ENCODE peak calls at places on chromosomes 16 and 17, in six cellular contexts. Q is left ventricle myocardium inferior, O is uterus, S is pancreas, L is A549, J is mammary epithelial cell. U is an unnamed sample.
A peak's percentile ranks its signal among the peaks of the same experiment; 100 is the strongest.

GRCh38 chr16:27402964-27403600 is 1.1 kb downstream of the IL21R start:
- DNase-seq in J (no peak), S (no peak), O (no peak), Q (no peak), L (no peak), U (peak; percentile 17)

GRCh38 chr16:89471225-89471624 is 19.1 kb downstream of the ANKRD11 start:
- DNase-seq in L (no peak), J (peak; percentile 69), Q (no peak), O (no peak), S (no peak), U (no peak)

GRCh38 chr17:40448639-40449261 is 5.5 kb downstream of the IGFBP4 start:
- DNase-seq in J (no peak), S (peak; percentile 50), Q (no peak), L (peak; percentile 93), O (no peak), U (no peak)

GRCh38 chr17:18225562-18226283 is at the start of gene LLGL1:
- DNase-seq in Q (no peak), L (no peak), J (no peak), S (no peak), O (no peak), U (no peak)

GRCh38 chr17:3804503-3804931 is 3.5 kb upstream of the ITGAE start:
- DNase-seq in L (no peak), Q (no peak), S (no peak), O (no peak), J (no peak), U (no peak)

GRCh38 chr17:29572691-29573557 is 4.4 kb downstream of the TP53I13 start:
- DNase-seq in O (peak; percentile 43), J (no peak), L (no peak), Q (peak; percentile 73), S (peak; percentile 67), U (peak; percentile 56)

GRCh38 chr16:4157376-4157825 is 41.2 kb upstream of the ADCY9 start:
- DNase-seq in Q (no peak), L (no peak), J (no peak), O (no peak), S (no peak), U (no peak)

GRCh38 chr16:76222853-76223252 is 54.3 kb upstream of the CNTNAP4 start:
- DNase-seq in J (no peak), S (no peak), Q (no peak), L (no peak), O (no peak), U (no peak)

GRCh38 chr16:7791191-7791590 is 458.5 kb downstream of the RBFOX1 start:
- DNase-seq in O (no peak), Q (no peak), S (no peak), J (no peak), L (no peak), U (no peak)

GRCh38 chr17:18966831-18967624 is 15.1 kb downstream of the SLC5A10 start:
- DNase-seq in L (no peak), S (no peak), J (no peak), O (no peak), Q (peak; percentile 36), U (peak; percentile 9)

GRCh38 chr16:25747160-25747758 is 55.5 kb downstream of the HS3ST4 start:
- DNase-seq in S (no peak), J (no peak), Q (no peak), L (no peak), O (no peak), U (no peak)

GRCh38 chr17:26818736-26819135 is 475.2 kb upstream of the WSB1 start:
- DNase-seq in Q (no peak), S (no peak), J (peak; percentile 35), O (no peak), L (peak; percentile 18), U (no peak)

GRCh38 chr17:44547625-44548297 is 9.5 kb upstream of the FZD2 start:
- DNase-seq in J (no peak), Q (no peak), S (no peak), L (no peak), O (no peak), U (no peak)

GRCh38 chr16:4765511-4766474 is 1.2 kb downstream of the ZNF500 start:
- DNase-seq in O (no peak), Q (no peak), L (no peak), J (no peak), S (no peak), U (no peak)

GRCh38 chr16:88367560-88367959 is 15.2 kb upstream of the ZNF469 start:
- DNase-seq in O (no peak), Q (peak; percentile 7), J (no peak), L (no peak), S (no peak), U (no peak)

GRCh38 chr16:31819948-31820347 is 53.7 kb upstream of the ZNF267 start:
- DNase-seq in Q (no peak), J (no peak), O (no peak), L (no peak), S (no peak), U (no peak)

GRCh38 chr16:66207139-66207863 is 159.2 kb upstream of the CDH5 start:
- DNase-seq in L (no peak), J (no peak), O (no peak), S (no peak), Q (no peak), U (no peak)

GRCh38 chr17:8393470-8394231 is 4.0 kb downstream of the RNF222 start:
- DNase-seq in S (no peak), L (no peak), Q (no peak), O (no peak), J (peak; percentile 84), U (no peak)

GRCh38 chr17:7842380-7842949 is 8.4 kb downstream of the KDM6B start:
- DNase-seq in L (peak; percentile 90), S (peak; percentile 76), O (peak; percentile 85), Q (peak; percentile 55), J (peak; percentile 95), U (peak; percentile 96)

GRCh38 chr16:50425648-50426047 is 56.9 kb upstream of the BRD7 start:
- DNase-seq in L (no peak), Q (no peak), O (no peak), S (no peak), J (no peak), U (no peak)

GRCh38 chr17:29241015-29241963 is 5.4 kb upstream of the CRYBA1 start:
- DNase-seq in S (no peak), J (peak; percentile 94), L (peak; percentile 96), O (no peak), Q (no peak), U (no peak)

GRCh38 chr16:89764711-89765201 is 43.4 kb downstream of the ZNF276 start:
- DNase-seq in Q (no peak), S (no peak), J (no peak), L (no peak), O (no peak), U (no peak)

GRCh38 chr16:24540575-24541240 is 1.3 kb downstream of the RBBP6 start:
- DNase-seq in J (peak; percentile 37), Q (no peak), S (peak; percentile 21), L (peak; percentile 25), O (no peak), U (no peak)

DNA sequence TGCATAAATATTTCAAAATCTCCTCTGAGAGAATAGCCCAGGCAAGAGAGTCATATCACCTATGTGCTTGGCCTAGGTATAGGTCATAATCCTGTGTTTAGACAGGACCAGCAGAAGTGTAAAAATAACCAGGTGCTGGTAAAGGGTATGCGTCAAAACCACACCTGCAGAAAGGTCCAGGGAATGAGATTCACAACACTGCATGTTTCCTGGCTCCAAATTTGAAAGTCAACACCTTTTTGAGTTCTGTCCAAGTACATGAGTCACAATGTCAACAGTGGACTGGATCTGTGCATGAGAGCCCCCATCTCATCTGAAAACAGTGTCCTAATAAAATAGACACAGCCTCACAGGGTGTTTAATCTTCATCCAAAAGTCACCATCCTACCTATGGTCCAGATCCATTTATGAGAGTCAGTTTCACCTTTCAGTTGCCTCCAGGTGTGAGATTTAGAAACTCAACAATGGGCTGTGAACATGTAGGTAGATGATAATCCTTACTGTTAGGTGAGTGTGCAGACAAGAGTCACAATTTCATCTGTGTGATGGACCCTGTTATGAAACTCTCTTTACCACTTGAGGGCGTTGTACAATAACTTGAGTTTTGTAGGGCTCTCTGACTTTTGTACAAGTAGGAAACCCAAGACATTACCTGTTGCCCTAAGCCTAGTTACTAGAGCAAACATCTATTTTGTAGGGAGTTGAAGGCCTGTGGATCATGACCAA is 2100.7 kb downstream of the TP53TG3F start:
- DNase-seq in J (no peak), L (no peak), S (no peak), O (no peak), Q (no peak), U (no peak)
- H3K9me3 ChIP-seq in J (peaks cover 6% of the 10 kb centered on the region), L (no peaks in the 10 kb centered on the region), S (no peaks in the 10 kb centered on the region), O (no peaks in the 10 kb centered on the region), Q (no peaks in the 10 kb centered on the region), U (no peaks in the 10 kb centered on the region)

GRCh38 chr17:21196126-21196525 is 17.8 kb downstream of the TMEM11 start:
- DNase-seq in L (no peak), S (no peak), O (no peak), J (no peak), Q (no peak), U (no peak)

GRCh38 chr17:21200590-21201301 is 13.2 kb downstream of the TMEM11 start:
- DNase-seq in S (no peak), Q (no peak), J (peak; percentile 63), L (no peak), O (no peak), U (no peak)

GRCh38 chr17:21199311-21199710 is 14.7 kb downstream of the TMEM11 start:
- DNase-seq in Q (no peak), O (no peak), J (no peak), L (no peak), S (no peak), U (no peak)

GRCh38 chr17:21199856-21200255 is 14.1 kb downstream of the TMEM11 start:
- DNase-seq in S (no peak), O (no peak), L (no peak), J (no peak), Q (no peak), U (no peak)

DNA sequence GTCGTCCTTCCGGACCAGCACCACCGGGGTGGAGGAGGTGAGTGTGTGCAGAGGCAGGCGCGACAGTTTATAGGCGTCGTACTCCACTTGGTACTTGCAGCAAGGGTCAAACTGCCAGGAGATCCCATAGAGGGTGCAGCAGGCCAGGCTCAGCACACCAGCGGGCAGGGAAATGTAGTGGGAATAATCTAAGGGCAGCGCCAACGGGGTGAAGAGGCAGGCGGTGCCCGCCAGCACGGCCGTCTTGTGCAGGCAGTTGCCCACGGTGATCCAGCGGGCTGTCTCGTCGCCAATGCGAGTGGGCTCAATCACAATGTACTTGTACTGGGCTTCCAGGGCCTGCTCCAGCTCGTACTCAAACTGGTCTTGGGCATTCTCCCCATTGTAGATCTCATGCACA is 15.6 kb downstream of the TMEM11 start:
- DNase-seq in O (no peak), Q (no peak), L (no peak), J (no peak), S (no peak), U (no peak)
- H3K9me3 ChIP-seq in O (no peaks in the 10 kb centered on the region), Q (no peaks in the 10 kb centered on the region), L (no peaks in the 10 kb centered on the region), J (no peaks in the 10 kb centered on the region), S (no peaks in the 10 kb centered on the region), U (no peaks in the 10 kb centered on the region)

GRCh38 chr17:69860142-69860680 is 214.8 kb upstream of the KCNJ16 start:
- DNase-seq in J (peak; percentile 51), Q (no peak), L (no peak), O (no peak), S (no peak), U (no peak)
- H3K9me3 ChIP-seq in J (peaks cover 4% of the 10 kb centered on the region), Q (peaks cover 41% of the 10 kb centered on the region), L (no peaks in the 10 kb centered on the region), O (no peaks in the 10 kb centered on the region), S (no peaks in the 10 kb centered on the region), U (no peaks in the 10 kb centered on the region)

GRCh38 chr16:10408824-10409381 is 23.0 kb downstream of the ATF7IP2 start:
- DNase-seq in S (no peak), O (no peak), Q (no peak), J (no peak), L (peak; percentile 49), U (no peak)
- H3K9me3 ChIP-seq in S (no peaks in the 10 kb centered on the region), O (no peaks in the 10 kb centered on the region), Q (peaks cover 88% of the 10 kb centered on the region), J (peaks cover 11% of the 10 kb centered on the region), L (peaks cover 25% of the 10 kb centered on the region), U (peaks cover 7% of the 10 kb centered on the region)

GRCh38 chr16:63804126-63804525 is 1317.7 kb downstream of the CDH11 start:
- DNase-seq in O (no peak), Q (no peak), S (no peak), J (no peak), L (no peak), U (no peak)
- H3K9me3 ChIP-seq in O (no peaks in the 10 kb centered on the region), Q (peaks cover 21% of the 10 kb centered on the region), S (no peaks in the 10 kb centered on the region), J (no peaks in the 10 kb centered on the region), L (no peaks in the 10 kb centered on the region), U (no peaks in the 10 kb centered on the region)